ENCODE peak calls at places on chromosome X, in eight cellular contexts. U is stomach; A is IMR-90; N is dorsolateral prefrontal cortex; T is osteocyte; M is Jurkat, Clone E6-1; X is substantia nigra; I is erythroblast. R is an unnamed sample.
A peak's percentile ranks its signal among the peaks of the same experiment; 100 is the strongest.

GRCh38 chrX:68196939-68197791 is 236.1 kb downstream of the OPHN1 start:
- DNase-seq in A (peak; percentile 57), T (no peak), I (peak; percentile 59), N (no peak), M (peak; percentile 30), U (no peak), X (peak; percentile 4), R (no peak)

GRCh38 chrX:40154853-40155616 is 57.3 kb upstream of the BCOR start:
- DNase-seq in N (no peak), T (no peak), A (peak; percentile 50), M (no peak), X (no peak), I (peak; percentile 58), U (peak; percentile 81), R (no peak)

GRCh38 chrX:17024896-17025295 is 78.4 kb downstream of the REPS2 start:
- DNase-seq in T (no peak), M (no peak), I (no peak), X (no peak), U (no peak), A (no peak), N (no peak), R (no peak)

GRCh38 chrX:48972214-48973164 is 845 bp upstream of the KCND1 start:
- DNase-seq in N (no peak), A (peak; percentile 41), I (peak; percentile 67), T (no peak), U (peak; percentile 40), M (peak; percentile 28), X (peak; percentile 2), R (no peak)

GRCh38 chrX:48474127-48474526 is 1.9 kb upstream of the FTSJ1 start:
- DNase-seq in A (no peak), T (no peak), I (peak; percentile 28), U (no peak), M (no peak), X (no peak), N (no peak), R (no peak)

GRCh38 chrX:43655961-43656494 is at the start of gene MAOA:
- DNase-seq in I (peak; percentile 64), T (no peak), M (no peak), U (peak; percentile 87), N (peak; percentile 83), X (peak; percentile 41), A (no peak), R (no peak)

GRCh38 chrX:15242899-15243555 is 26.9 kb downstream of the ASB9 start:
- DNase-seq in T (no peak), U (no peak), A (peak; percentile 59), N (no peak), M (peak; percentile 18), I (peak; percentile 50), X (no peak), R (peak; percentile 7)

GRCh38 chrX:23662187-23662586 is 5.1 kb upstream of the PRDX4 start:
- DNase-seq in M (no peak), A (no peak), T (no peak), X (no peak), U (no peak), I (no peak), N (no peak), R (no peak)

GRCh38 chrX:153445856-153446635 is at the start of gene TREX2:
- DNase-seq in X (no peak), I (no peak), N (no peak), T (no peak), M (no peak), A (no peak), U (no peak), R (no peak)

GRCh38 chrX:149498767-149499166 is 6.3 kb downstream of the IDS start:
- DNase-seq in N (no peak), A (no peak), T (no peak), X (no peak), M (no peak), U (no peak), I (no peak), R (no peak)

GRCh38 chrX:86014421-86014820 is 32.9 kb downstream of the CHM start:
- DNase-seq in N (no peak), U (no peak), A (no peak), I (no peak), T (no peak), X (no peak), M (no peak), R (no peak)

R was measured in HFF-Myc.